ENCODE peak calls at places on chromosomes 1 and 21, in six cellular contexts. One of them, this sample, is unnamed.

GRCh38 chr1:32393136-32393535 is 1.1 kb downstream of the BSDC1 start:
- DNase-seq in lung: no peak
- DNase-seq in fibroblast of lung: no peak
- DNase-seq in K562: no peak
- DNase-seq in psoas muscle: no peak
- DNase-seq in tibial artery: no peak
- DNase-seq in this sample: no peak

GRCh38 chr1:226635456-226635941 is 86.9 kb downstream of the STUM start:
- DNase-seq in lung: no peak
- DNase-seq in fibroblast of lung: no peak
- DNase-seq in K562: no peak
- DNase-seq in psoas muscle: no peak
- DNase-seq in tibial artery: peak
- DNase-seq in this sample: no peak

GRCh38 chr1:201019321-201019977 is 4.1 kb downstream of the KIF21B start:
- DNase-seq in lung: peak
- DNase-seq in fibroblast of lung: peak
- DNase-seq in K562: peak
- DNase-seq in psoas muscle: peak
- DNase-seq in tibial artery: no peak
- DNase-seq in this sample: no peak

GRCh38 chr1:79110749-79111148 is 104.2 kb upstream of the ADGRL4 start:
- DNase-seq in lung: no peak
- DNase-seq in fibroblast of lung: no peak
- DNase-seq in K562: no peak
- DNase-seq in psoas muscle: no peak
- DNase-seq in tibial artery: no peak
- DNase-seq in this sample: no peak

GRCh38 chr1:200917291-200917817 is 22.7 kb downstream of the INAVA start:
- DNase-seq in lung: no peak
- DNase-seq in fibroblast of lung: no peak
- DNase-seq in K562: no peak
- DNase-seq in psoas muscle: no peak
- DNase-seq in tibial artery: peak
- DNase-seq in this sample: no peak

GRCh38 chr1:167706931-167707877 is 14.6 kb upstream of the MPZL1 start:
- DNase-seq in lung: no peak
- DNase-seq in fibroblast of lung: no peak
- DNase-seq in K562: no peak
- DNase-seq in psoas muscle: no peak
- DNase-seq in tibial artery: no peak
- DNase-seq in this sample: no peak

GRCh38 chr1:27418326-27418761 is 25.9 kb downstream of the GPR3 start:
- DNase-seq in lung: peak
- DNase-seq in fibroblast of lung: peak
- DNase-seq in K562: no peak
- DNase-seq in psoas muscle: peak
- DNase-seq in tibial artery: peak
- DNase-seq in this sample: no peak

GRCh38 chr1:242243472-242243871 is 244.6 kb upstream of the MAP1LC3C start:
- DNase-seq in lung: no peak
- DNase-seq in fibroblast of lung: peak
- DNase-seq in K562: no peak
- DNase-seq in psoas muscle: no peak
- DNase-seq in tibial artery: no peak
- DNase-seq in this sample: no peak

GRCh38 chr1:169163059-169163458 is 56.6 kb downstream of the ATP1B1 start:
- DNase-seq in lung: no peak
- DNase-seq in fibroblast of lung: no peak
- DNase-seq in K562: no peak
- DNase-seq in psoas muscle: no peak
- DNase-seq in tibial artery: no peak
- DNase-seq in this sample: no peak

GRCh38 chr1:64240209-64240608 is 36.8 kb downstream of the UBE2U start:
- DNase-seq in lung: no peak
- DNase-seq in fibroblast of lung: peak
- DNase-seq in K562: no peak
- DNase-seq in psoas muscle: no peak
- DNase-seq in tibial artery: no peak
- DNase-seq in this sample: no peak
- TF ChIP-seq CTCF in lung: no peak
- TF ChIP-seq CTCF in fibroblast of lung: peak
- TF ChIP-seq CTCF in K562: no peak
- TF ChIP-seq CTCF in psoas muscle: no peak
- TF ChIP-seq CTCF in tibial artery: no peak
- TF ChIP-seq CTCF in this sample: no peak

DNA sequence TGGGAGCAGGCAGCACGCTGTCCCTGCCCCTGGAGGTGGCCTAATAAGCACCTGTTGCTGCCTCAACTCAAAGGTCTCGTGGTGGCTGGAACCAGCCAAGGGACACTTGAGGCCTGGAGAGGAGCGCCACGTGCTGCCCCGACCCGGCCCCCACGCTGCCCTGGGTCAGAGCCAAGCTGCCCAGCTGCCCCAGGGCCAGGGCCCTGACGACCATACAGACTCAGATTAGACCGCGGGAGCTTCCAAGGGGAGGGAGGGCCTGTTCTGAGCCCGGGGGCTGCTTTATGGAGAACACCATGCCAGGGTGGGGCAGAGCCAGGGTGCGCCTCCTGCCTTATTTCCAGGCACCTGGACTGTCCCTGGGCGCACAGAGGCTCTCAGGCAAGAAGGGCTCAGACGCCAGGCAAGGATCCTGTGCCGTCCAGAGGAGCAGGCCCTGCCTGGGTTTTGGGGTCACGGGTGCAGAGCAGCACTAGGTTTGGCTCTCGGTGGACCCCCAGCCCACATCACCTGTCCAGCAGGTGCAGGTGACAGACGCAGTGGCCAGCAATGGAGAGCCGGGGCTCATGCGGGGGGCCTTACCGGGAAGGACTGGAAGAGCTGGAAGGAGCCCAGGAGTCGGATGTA is 18.6 kb downstream of the KRTAP10-1 start:
- DNase-seq in lung: no peak
- DNase-seq in fibroblast of lung: no peak
- DNase-seq in K562: no peak
- DNase-seq in psoas muscle: no peak
- DNase-seq in tibial artery: peak
- DNase-seq in this sample: no peak
- TF ChIP-seq CTCF in lung: no peak
- TF ChIP-seq CTCF in fibroblast of lung: no peak
- TF ChIP-seq CTCF in K562: no peak
- TF ChIP-seq CTCF in psoas muscle: no peak
- TF ChIP-seq CTCF in tibial artery: no peak
- TF ChIP-seq CTCF in this sample: no peak

GRCh38 chr1:17401841-17402240 is 29.8 kb downstream of the PADI6 start:
- DNase-seq in lung: no peak
- DNase-seq in fibroblast of lung: no peak
- DNase-seq in K562: no peak
- DNase-seq in psoas muscle: no peak
- DNase-seq in tibial artery: no peak
- DNase-seq in this sample: no peak

GRCh38 chr1:17403081-17403480 is 31.1 kb downstream of the PADI6 start:
- DNase-seq in lung: no peak
- DNase-seq in fibroblast of lung: no peak
- DNase-seq in K562: no peak
- DNase-seq in psoas muscle: no peak
- DNase-seq in tibial artery: no peak
- DNase-seq in this sample: no peak

GRCh38 chr1:17404820-17405219 is 32.8 kb downstream of the PADI6 start:
- DNase-seq in lung: no peak
- DNase-seq in fibroblast of lung: no peak
- DNase-seq in K562: no peak
- DNase-seq in psoas muscle: no peak
- DNase-seq in tibial artery: no peak
- DNase-seq in this sample: no peak

GRCh38 chr1:17405898-17406759 is 33.3 kb downstream of the RCC2 start:
- DNase-seq in lung: peak
- DNase-seq in fibroblast of lung: peak
- DNase-seq in K562: peak
- DNase-seq in psoas muscle: peak
- DNase-seq in tibial artery: no peak
- DNase-seq in this sample: peak

GRCh38 chr1:17404034-17404671 is 32.2 kb downstream of the PADI6 start:
- DNase-seq in lung: no peak
- DNase-seq in fibroblast of lung: no peak
- DNase-seq in K562: no peak
- DNase-seq in psoas muscle: no peak
- DNase-seq in tibial artery: no peak
- DNase-seq in this sample: no peak
- TF ChIP-seq CTCF in lung: no peak
- TF ChIP-seq CTCF in fibroblast of lung: no peak
- TF ChIP-seq CTCF in K562: no peak
- TF ChIP-seq CTCF in psoas muscle: no peak
- TF ChIP-seq CTCF in tibial artery: no peak
- TF ChIP-seq CTCF in this sample: no peak

GRCh38 chr1:23800396-23801337 is at the start of gene GALE:
- DNase-seq in lung: peak
- DNase-seq in fibroblast of lung: peak
- DNase-seq in K562: peak
- DNase-seq in psoas muscle: peak
- DNase-seq in tibial artery: peak
- DNase-seq in this sample: peak
- TF ChIP-seq CTCF in lung: no peak
- TF ChIP-seq CTCF in fibroblast of lung: no peak
- TF ChIP-seq CTCF in K562: no peak
- TF ChIP-seq CTCF in psoas muscle: no peak
- TF ChIP-seq CTCF in tibial artery: no peak
- TF ChIP-seq CTCF in this sample: no peak

DNA sequence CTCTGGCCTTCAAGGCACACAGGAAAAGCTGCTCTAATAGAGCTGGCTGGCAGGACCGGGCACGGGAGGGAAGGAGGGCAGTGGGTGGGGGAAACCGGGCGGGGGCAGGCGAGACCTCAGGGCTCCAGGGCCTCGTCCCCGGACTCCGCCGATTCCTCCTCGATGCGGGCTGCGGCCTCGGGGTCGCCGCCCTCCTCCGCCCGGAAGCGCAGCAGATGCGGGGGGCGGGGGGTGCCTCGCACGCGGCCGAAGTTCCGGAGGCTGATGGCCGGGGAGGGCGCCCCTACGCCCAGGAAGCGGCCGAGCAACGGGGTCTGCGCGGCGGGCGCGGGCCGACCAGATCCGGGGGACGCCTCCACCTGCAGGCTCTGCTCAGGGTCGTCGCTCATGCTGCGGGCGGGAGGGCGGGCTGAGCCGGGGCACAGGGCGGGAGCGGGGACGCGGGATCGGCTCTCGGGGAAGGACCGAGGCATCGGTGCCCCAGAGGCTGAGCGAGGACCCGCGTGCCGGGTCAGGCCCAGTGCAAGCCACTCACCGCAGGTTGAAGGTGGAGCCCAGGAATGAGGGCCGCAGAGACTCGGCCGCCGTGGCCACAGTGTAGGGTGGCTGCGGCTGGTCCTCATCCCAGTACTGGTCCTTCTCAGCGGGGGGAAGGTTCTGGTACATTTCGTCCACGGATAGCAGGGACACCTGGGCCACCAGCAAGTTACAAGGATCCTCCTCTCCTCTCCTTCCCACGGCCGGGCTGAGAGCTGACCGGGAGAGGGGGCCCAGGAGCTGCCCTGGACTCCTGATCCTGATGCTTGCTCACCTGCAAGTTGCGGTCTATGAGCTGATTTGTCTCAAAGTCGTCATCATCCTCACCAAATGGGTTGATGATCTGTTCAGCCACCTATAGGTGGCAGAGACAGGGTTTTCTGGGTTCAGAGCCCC is 3.6 kb downstream of the BEST4 start:
- DNase-seq in lung: no peak
- DNase-seq in fibroblast of lung: no peak
- DNase-seq in K562: no peak
- DNase-seq in psoas muscle: no peak
- DNase-seq in tibial artery: no peak
- DNase-seq in this sample: peak
- TF ChIP-seq CTCF in lung: no peak
- TF ChIP-seq CTCF in fibroblast of lung: peak
- TF ChIP-seq CTCF in K562: peak
- TF ChIP-seq CTCF in psoas muscle: no peak
- TF ChIP-seq CTCF in tibial artery: no peak
- TF ChIP-seq CTCF in this sample: peak

GRCh38 chr1:88061106-88061829 is 622.8 kb upstream of the PKN2 start:
- DNase-seq in lung: no peak
- DNase-seq in fibroblast of lung: peak
- DNase-seq in K562: no peak
- DNase-seq in psoas muscle: no peak
- DNase-seq in tibial artery: peak
- DNase-seq in this sample: no peak
- TF ChIP-seq CTCF in lung: no peak
- TF ChIP-seq CTCF in fibroblast of lung: peak
- TF ChIP-seq CTCF in K562: peak
- TF ChIP-seq CTCF in psoas muscle: peak
- TF ChIP-seq CTCF in tibial artery: peak
- TF ChIP-seq CTCF in this sample: peak

This sample was measured in progenitor cell of endocrine pancreas.